ENCODE peak calls at places on chromosomes 6 and 20, in seven cellular contexts. L, Z, D, C, Y, X and Q are unnamed samples.

GRCh38 chr20:44426879-44427785 is 48.5 kb upstream of the TTPAL start:
- DNase-seq in C (no peak), Z (no peak), D (no peak), L (no peak), Y (no peak), X (no peak), Q (no peak)

GRCh38 chr6:11911535-11911934 is 100.6 kb upstream of the HIVEP1 start:
- DNase-seq in X (no peak), Z (no peak), L (peak), Y (peak), C (no peak), D (no peak), Q (no peak)

GRCh38 chr6:157823001-157823522 is at the start of gene SNX9:
- DNase-seq in X (no peak), C (peak), Y (peak), D (peak), L (peak), Z (peak), Q (peak)

GRCh38 chr20:40802886-40803285 is 113.8 kb upstream of the MAFB start:
- DNase-seq in C (peak), X (no peak), L (no peak), D (no peak), Y (no peak), Z (no peak), Q (no peak)

GRCh38 chr6:36977470-36977941 is 8.5 kb downstream of the MTCH1 start:
- DNase-seq in Z (peak), C (peak), D (peak), X (no peak), Y (no peak), L (no peak), Q (no peak)

GRCh38 chr6:34565722-34566137 is 9.6 kb upstream of the SPDEF start:
- DNase-seq in Y (no peak), C (no peak), D (no peak), X (no peak), L (no peak), Z (no peak), Q (no peak)

GRCh38 chr6:36546664-36546957 is 668 bp downstream of the STK38 start:
- DNase-seq in Z (no peak), D (no peak), L (no peak), C (no peak), X (no peak), Y (peak), Q (peak)

GRCh38 chr6:106360989-106361430 is 493 bp downstream of the CRYBG1 start:
- DNase-seq in L (no peak), Y (peak), D (peak), C (peak), X (peak), Z (peak), Q (peak)

GRCh38 chr6:157107915-157108651 is 215.2 kb downstream of the TMEM242 start:
- DNase-seq in L (peak), X (no peak), Z (peak), D (peak), Y (peak), C (no peak), Q (no peak)

GRCh38 chr6:32622545-32623401 is 14.4 kb upstream of the HLA-DQA1 start:
- DNase-seq in C (peak), D (peak), L (peak), Z (peak), Y (peak), X (peak), Q (peak)

GRCh38 chr6:123118811-123119210 is 122.8 kb downstream of the CLVS2 start:
- DNase-seq in D (no peak), Z (no peak), Y (peak), L (no peak), X (no peak), C (no peak), Q (no peak)

GRCh38 chr6:158002951-158003853 is 21.5 kb downstream of the SYNJ2 start:
- DNase-seq in L (peak), D (peak), Y (peak), C (no peak), Z (peak), X (no peak), Q (no peak)

GRCh38 chr20:63357921-63358905 is 2.9 kb downstream of the CHRNA4 start:
- DNase-seq in L (no peak), D (no peak), Z (no peak), X (no peak), Y (no peak), C (no peak), Q (no peak)

GRCh38 chr6:15246217-15247211 is 645 bp downstream of the JARID2 start:
- DNase-seq in Y (peak), X (no peak), Z (no peak), D (peak), L (peak), C (no peak), Q (no peak)

GRCh38 chr6:149168968-149169367 is 148.5 kb upstream of the TAB2 start:
- DNase-seq in L (no peak), D (no peak), Z (no peak), Y (no peak), X (no peak), C (no peak), Q (no peak)

GRCh38 chr6:36852481-36853147 is 13.4 kb upstream of the CPNE5 start:
- DNase-seq in D (peak), C (no peak), Y (peak), L (peak), X (no peak), Z (peak), Q (no peak)

GRCh38 chr6:122609881-122610689 is at the start of gene PKIB:
- DNase-seq in Z (peak), D (peak), C (peak), Y (peak), L (peak), X (peak), Q (peak)

GRCh38 chr6:148885154-148885870 is 138.5 kb downstream of the UST start:
- DNase-seq in D (peak), X (no peak), C (no peak), Z (no peak), L (peak), Y (no peak), Q (no peak)

GRCh38 chr6:75124983-75125382 is 80.9 kb downstream of the COL12A1 start:
- DNase-seq in Z (no peak), X (no peak), C (no peak), D (peak), L (peak), Y (no peak), Q (no peak)

GRCh38 chr20:2890743-2891142 is 17.5 kb downstream of the PTPRA start:
- DNase-seq in Y (no peak), Z (no peak), L (peak), X (no peak), D (peak), C (no peak), Q (no peak)

GRCh38 chr6:121858976-121859375 is 423.5 kb downstream of the GJA1 start:
- DNase-seq in X (no peak), Z (no peak), L (no peak), Y (no peak), C (no peak), D (no peak), Q (no peak)

GRCh38 chr20:46651091-46651962 is at the start of gene SLC13A3:
- DNase-seq in X (no peak), D (no peak), Z (peak), L (no peak), Y (peak), C (peak), Q (peak)

GRCh38 chr20:5608104-5608447 is 142.1 kb upstream of the SHLD1 start:
- DNase-seq in Y (no peak), X (no peak), Z (no peak), C (no peak), D (no peak), L (no peak), Q (no peak)

GRCh38 chr6:558089-558488 is 98.8 kb downstream of the HUS1B start:
- DNase-seq in D (no peak), L (no peak), X (no peak), Z (no peak), C (no peak), Y (no peak), Q (no peak)

GRCh38 chr6:143543435-143543834 is 31.9 kb upstream of the FUCA2 start:
- DNase-seq in Y (no peak), Z (no peak), L (no peak), C (no peak), X (no peak), D (no peak), Q (no peak)

GRCh38 chr20:4164246-4164645 is 148.9 kb upstream of the RNF24 start:
- DNase-seq in Y (no peak), D (no peak), C (no peak), X (no peak), Z (no peak), L (no peak), Q (no peak)

GRCh38 chr20:58043122-58043865 is 185.2 kb downstream of the ANKRD60 start:
- DNase-seq in D (no peak), Z (no peak), L (no peak), X (no peak), C (no peak), Y (no peak), Q (no peak)

GRCh38 chr6:20932284-20932683 is 398.0 kb downstream of the CDKAL1 start:
- DNase-seq in Z (peak), D (no peak), C (no peak), Y (no peak), X (no peak), L (no peak), Q (no peak)

GRCh38 chr6:11204987-11205386 is 27.5 kb downstream of the NEDD9 start:
- DNase-seq in D (no peak), Z (no peak), C (no peak), X (no peak), Y (no peak), L (no peak), Q (no peak)

GRCh38 chr6:168032383-168032760 is 34.9 kb downstream of the KIF25 start:
- DNase-seq in Y (no peak), D (peak), Z (peak), C (no peak), L (peak), X (no peak), Q (no peak)

GRCh38 chr20:40506567-40506966 is 182.5 kb downstream of the MAFB start:
- DNase-seq in X (no peak), Z (peak), L (peak), D (peak), Y (peak), C (no peak), Q (no peak)

GRCh38 chr20:7589164-7589563 is 351.1 kb downstream of the HAO1 start:
- DNase-seq in Y (no peak), D (no peak), X (no peak), L (no peak), Z (no peak), C (no peak), Q (no peak)

GRCh38 chr6:108799356-108799720 is 48.9 kb upstream of the ARMC2 start:
- DNase-seq in C (no peak), D (no peak), L (no peak), X (no peak), Y (no peak), Z (no peak), Q (no peak)

GRCh38 chr6:20413826-20414225 is 12.1 kb downstream of the E2F3 start:
- DNase-seq in D (no peak), X (no peak), Z (no peak), C (no peak), L (no peak), Y (no peak), Q (no peak)

GRCh38 chr6:24534329-24534728 is 39.6 kb downstream of the ALDH5A1 start:
- DNase-seq in Y (no peak), X (no peak), L (no peak), C (no peak), Z (no peak), D (no peak), Q (no peak)
- H2BK120ac ChIP-seq in Y (no peak), X (no peak), L (no peak), C (no peak), Z (no peak), D (no peak), Q (no peak)

GRCh38 chr20:33820362-33820761 is 9.2 kb downstream of the CHMP4B start:
- DNase-seq in L (no peak), Z (no peak), Y (no peak), D (no peak), C (no peak), X (no peak), Q (no peak)

GRCh38 chr20:33815671-33816070 is 4.5 kb downstream of the CHMP4B start:
- DNase-seq in Z (no peak), L (no peak), Y (no peak), X (no peak), D (no peak), C (no peak), Q (no peak)

GRCh38 chr20:33819456-33819855 is 8.3 kb downstream of the CHMP4B start:
- DNase-seq in Z (no peak), Y (no peak), X (no peak), C (no peak), L (no peak), D (no peak), Q (no peak)

GRCh38 chr20:33816191-33816590 is 5.0 kb downstream of the CHMP4B start:
- DNase-seq in L (no peak), Z (no peak), C (no peak), D (no peak), X (no peak), Y (no peak), Q (no peak)

GRCh38 chr20:33817411-33817810 is 6.3 kb downstream of the CHMP4B start:
- DNase-seq in D (no peak), Z (no peak), L (peak), Y (no peak), C (no peak), X (no peak), Q (no peak)
- H4K8ac ChIP-seq in D (no peak), Z (no peak), L (no peak), Y (no peak), C (no peak), X (no peak), Q (no peak)

GRCh38 chr6:111711989-111712388 is 106.3 kb upstream of the TRAF3IP2 start:
- DNase-seq in Z (no peak), Y (no peak), C (no peak), X (no peak), D (no peak), L (no peak), Q (no peak)
- H2BK120ac ChIP-seq in Z (no peak), Y (no peak), C (no peak), X (no peak), D (no peak), L (no peak), Q (no peak)

GRCh38 chr6:153183925-153184324 is 52.8 kb upstream of the RGS17 start:
- DNase-seq in D (no peak), X (no peak), C (no peak), Y (no peak), Z (no peak), L (no peak), Q (no peak)
- H4K8ac ChIP-seq in D (no peak), X (no peak), C (no peak), Y (no peak), Z (no peak), L (no peak), Q (no peak)

GRCh38 chr6:125357515-125358256 is 55.9 kb upstream of the HDDC2 start:
- DNase-seq in D (peak), L (no peak), Y (no peak), C (no peak), X (no peak), Z (no peak), Q (no peak)
- H2BK120ac ChIP-seq in D (no peak), L (no peak), Y (no peak), C (no peak), X (no peak), Z (no peak), Q (no peak)

GRCh38 chr6:153856929-153857376 is 182.1 kb upstream of the OPRM1 start:
- DNase-seq in L (no peak), C (no peak), Y (no peak), X (no peak), D (no peak), Z (no peak), Q (no peak)
- H4K8ac ChIP-seq in L (no peak), C (no peak), Y (no peak), X (no peak), D (no peak), Z (no peak), Q (no peak)

GRCh38 chr6:56173228-56173627 is 74.2 kb downstream of the COL21A1 start:
- DNase-seq in X (no peak), L (no peak), D (no peak), C (no peak), Z (no peak), Y (no peak), Q (no peak)
- H2BK120ac ChIP-seq in X (no peak), L (no peak), D (no peak), C (no peak), Z (no peak), Y (no peak), Q (no peak)